ENCODE peak calls at places on chromosomes 4 and X, in seven cellular contexts. C, Y, A, W, R, B and G are unnamed samples.

GRCh38 chr4:84995386-84995785 is 28.9 kb upstream of the WDFY3 start:
- DNase-seq in C (no peak), Y (no peak), A (no peak), W (no peak), R (no peak), B (no peak), G (no peak)

GRCh38 chr4:37666625-37667071 is 19.5 kb downstream of the RELL1 start:
- DNase-seq in C (peak; percentile 56), Y (no peak), A (no peak), W (peak; percentile 87), R (peak; percentile 73), B (no peak), G (peak; percentile 75)

GRCh38 chr4:183284229-183284628 is 35.8 kb downstream of the CLDN22 start:
- DNase-seq in C (no peak), Y (no peak), A (no peak), W (no peak), R (no peak), B (no peak), G (no peak)

GRCh38 chr4:85477538-85477937 is 2.6 kb downstream of the ARHGAP24 start:
- DNase-seq in C (no peak), Y (no peak), A (no peak), W (peak; percentile 41), R (no peak), B (no peak), G (no peak)

GRCh38 chr4:75916091-75916661 is 13.9 kb upstream of the PPEF2 start:
- DNase-seq in C (no peak), Y (no peak), A (no peak), W (peak; percentile 44), R (no peak), B (peak; percentile 49), G (no peak)

GRCh38 chrX:135625995-135626394 is 87.4 kb upstream of the CT45A1 start:
- DNase-seq in C (no peak), Y (no peak), A (no peak), W (peak; percentile 29), R (no peak), B (peak; percentile 17), G (no peak)

GRCh38 chrX:140501940-140502468 is 2.9 kb downstream of the SOX3 start:
- DNase-seq in C (no peak), Y (no peak), A (no peak), W (no peak), R (no peak), B (peak; percentile 66), G (no peak)

GRCh38 chr4:128917781-128918180 is 108.3 kb downstream of the JADE1 start:
- DNase-seq in C (no peak), Y (no peak), A (no peak), W (no peak), R (no peak), B (no peak), G (no peak)

GRCh38 chrX:1450381-1451161 is 2.1 kb downstream of the ASMTL start:
- DNase-seq in C (no peak), Y (no peak), A (peak; percentile 38), W (no peak), R (no peak), B (no peak), G (no peak)

GRCh38 chr4:66681962-66682361 is 863.3 kb downstream of the CENPC start:
- DNase-seq in C (no peak), Y (no peak), A (no peak), W (peak; percentile 6), R (no peak), B (no peak), G (no peak)

GRCh38 chr4:38815879-38816782 is 11.5 kb upstream of the TLR1 start:
- DNase-seq in C (no peak), Y (no peak), A (no peak), W (no peak), R (no peak), B (no peak), G (no peak)

GRCh38 chr4:44256414-44256813 is 192.2 kb downstream of the KCTD8 start:
- DNase-seq in C (no peak), Y (no peak), A (no peak), W (peak; percentile 0), R (no peak), B (peak; percentile 50), G (no peak)

GRCh38 chr4:153267915-153268694 is 63.9 kb downstream of the TRIM2 start:
- DNase-seq in C (no peak), Y (no peak), A (no peak), W (no peak), R (no peak), B (no peak), G (no peak)

GRCh38 chrX:71563921-71564320 is 14.3 kb upstream of the GCNA start:
- DNase-seq in C (no peak), Y (no peak), A (no peak), W (no peak), R (no peak), B (no peak), G (no peak)

GRCh38 chr4:153683763-153684181 is 308 bp upstream of the TLR2 start:
- DNase-seq in C (no peak), Y (no peak), A (no peak), W (no peak), R (no peak), B (no peak), G (no peak)

GRCh38 chr4:165301833-165302232 is 25.6 kb upstream of the MSMO1 start:
- DNase-seq in C (no peak), Y (no peak), A (no peak), W (no peak), R (no peak), B (no peak), G (no peak)

GRCh38 chr4:47120783-47121182 is 89.4 kb downstream of the GABRB1 start:
- DNase-seq in C (no peak), Y (no peak), A (no peak), W (no peak), R (peak; percentile 37), B (no peak), G (no peak)

GRCh38 chrX:114626323-114626722 is 42.4 kb downstream of the HTR2C start:
- DNase-seq in C (no peak), Y (no peak), A (no peak), W (peak; percentile 13), R (no peak), B (peak; percentile 39), G (no peak)

GRCh38 chr4:151260526-151260925 is 16.4 kb upstream of the PRSS48 start:
- DNase-seq in C (no peak), Y (no peak), A (no peak), W (no peak), R (no peak), B (no peak), G (peak; percentile 21)
- H3K27ac ChIP-seq in C (no peak overlapping the region), Y (no peak overlapping the region), A (no peak overlapping the region), W (no peak overlapping the region), R (no peak overlapping the region), B (no peak overlapping the region), G (no peak overlapping the region)

GRCh38 chrX:107204063-107204605 is 2.1 kb downstream of the NUP62CL start:
- DNase-seq in C (no peak), Y (no peak), A (no peak), W (peak; percentile 36), R (no peak), B (peak; percentile 22), G (no peak)

GRCh38 chrX:107207943-107208342 is 1.5 kb downstream of the DNAAF6 start:
- DNase-seq in C (no peak), Y (no peak), A (no peak), W (no peak), R (no peak), B (no peak), G (no peak)

GRCh38 chrX:107207089-107207488 is 678 bp downstream of the DNAAF6 start:
- DNase-seq in C (no peak), Y (no peak), A (no peak), W (no peak), R (no peak), B (no peak), G (no peak)

GRCh38 chrX:107206697-107207065 is 270 bp downstream of the DNAAF6 start:
- DNase-seq in C (no peak), Y (no peak), A (no peak), W (no peak), R (no peak), B (no peak), G (no peak)

DNA sequence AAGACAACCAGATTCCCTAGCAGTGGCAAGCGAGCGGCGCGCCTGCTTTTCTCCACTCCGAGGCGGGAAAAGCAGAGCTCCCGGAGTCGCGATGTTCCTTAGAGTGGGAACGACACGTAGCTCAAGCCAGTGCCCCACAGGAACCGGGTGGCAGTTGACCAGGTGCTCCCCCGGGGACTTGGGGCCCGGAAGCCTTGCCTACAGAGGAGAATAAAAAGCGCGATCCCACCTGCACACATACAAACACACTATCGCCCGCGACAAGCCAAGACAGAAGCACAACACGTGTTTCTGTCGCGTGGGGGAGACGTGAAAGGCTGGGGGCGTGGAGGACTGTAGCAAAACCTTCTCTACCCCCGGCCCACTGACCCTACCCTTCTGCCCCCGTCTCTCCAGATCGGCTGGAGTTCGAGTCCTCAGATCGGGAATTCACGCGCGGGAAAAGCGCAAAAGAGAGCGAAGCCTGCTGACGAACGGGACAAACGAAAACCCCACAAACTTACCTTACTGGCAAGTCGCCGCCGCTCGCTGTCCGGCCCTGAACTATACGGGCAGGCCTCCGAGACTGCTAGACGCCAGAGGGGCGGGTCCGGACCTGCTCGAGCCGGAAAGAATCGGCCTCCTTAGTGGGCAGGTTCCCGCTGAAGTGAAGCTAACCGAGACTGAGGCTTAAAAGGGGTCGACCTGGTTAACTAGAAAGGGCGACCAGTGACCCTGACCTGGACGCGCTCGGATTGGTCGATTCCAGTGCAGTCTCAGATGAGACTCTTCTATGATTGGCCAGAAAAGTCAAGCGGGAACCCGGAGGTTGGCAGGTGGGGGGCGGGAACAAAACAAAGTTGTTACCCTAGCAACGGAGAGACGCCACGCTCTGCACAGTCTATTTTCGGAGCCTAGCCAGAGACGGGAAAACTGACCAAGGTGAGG is at the start of the genes DNAAF6 and NUP62CL:
- DNase-seq in C (peak; percentile 65), Y (peak; percentile 81), A (peak; percentile 82), W (peak; percentile 89), R (peak; percentile 54), B (peak; percentile 93), G (no peak)
- H3K27ac ChIP-seq in C (no peak within 1 kb of the TSS), Y (no peak within 1 kb of the TSS), A (no peak within 1 kb of the TSS), W (peak within 1 kb of the TSS; percentile 57), R (no peak within 1 kb of the TSS), B (peak within 1 kb of the TSS; percentile 82), G (peak within 1 kb of the TSS; percentile 56)

DNA sequence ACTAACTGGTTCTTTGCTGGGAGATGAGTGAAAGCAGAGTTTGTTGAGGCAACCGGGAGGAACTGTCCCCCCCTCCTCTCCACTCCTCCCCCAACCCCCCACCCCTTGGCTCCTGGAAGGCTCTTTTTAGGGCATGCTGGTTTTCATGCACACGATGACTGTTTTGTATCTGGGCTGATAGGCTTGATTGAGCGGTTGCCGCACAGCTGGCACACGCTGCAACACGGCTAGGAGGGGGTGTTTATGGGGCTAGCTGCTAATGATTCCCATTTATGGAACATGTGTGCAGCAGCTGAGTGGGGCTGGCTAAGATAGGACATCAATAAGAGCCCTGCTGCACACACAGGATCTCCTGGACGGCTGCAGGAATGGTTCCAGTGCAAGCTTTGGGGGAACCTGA is 137.3 kb downstream of the SMIM20 start:
- DNase-seq in C (no peak), Y (no peak), A (no peak), W (no peak), R (no peak), B (no peak), G (no peak)
- H3K27ac ChIP-seq in C (no peak overlapping the region), Y (no peak overlapping the region), A (no peak overlapping the region), W (no peak overlapping the region), R (no peak overlapping the region), B (no peak overlapping the region), G (no peak overlapping the region)

DNA sequence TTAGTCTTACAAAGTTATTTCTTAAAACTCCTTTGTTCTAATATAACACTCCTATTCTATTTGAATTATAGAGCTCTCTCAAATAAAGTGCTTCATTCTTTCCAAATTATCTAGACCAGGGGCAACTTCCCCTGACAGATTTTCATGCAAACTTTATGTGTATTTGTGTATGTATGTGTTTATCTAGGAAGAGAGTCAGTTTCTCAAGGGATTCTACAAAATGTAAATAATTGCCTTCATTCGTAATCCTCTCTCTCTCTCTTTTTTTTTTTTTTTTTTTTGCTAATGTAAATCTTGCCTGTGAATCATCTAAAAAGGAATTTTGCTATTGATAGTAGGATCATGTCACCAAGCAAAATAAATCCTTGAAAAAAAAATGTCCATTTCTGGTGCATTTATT is 38.9 kb upstream of the RBPJ start:
- DNase-seq in C (no peak), Y (no peak), A (no peak), W (no peak), R (no peak), B (no peak), G (no peak)
- H3K27ac ChIP-seq in C (no peak overlapping the region), Y (no peak overlapping the region), A (no peak overlapping the region), W (no peak overlapping the region), R (no peak overlapping the region), B (no peak overlapping the region), G (no peak overlapping the region)